ENCODE peak calls at places on chromosomes 5 and 9, in ten cellular contexts. M, B, J, V, G, L, C, K, A and O are unnamed samples.

GRCh38 chr5:62354028-62354874 is 48.2 kb downstream of the KIF2A start:
- DNase-seq in M (no peak), B (no peak), J (peak), V (no peak), G (peak), L (peak), C (peak), K (peak), A (peak), O (peak)

GRCh38 chr5:1494780-1495524 is 28.8 kb downstream of the LPCAT1 start:
- DNase-seq in M (no peak), B (peak), J (no peak), V (no peak), G (no peak), L (no peak), C (no peak), K (no peak), A (peak), O (no peak)

GRCh38 chr5:59007460-59008063 is 424.7 kb downstream of the RAB3C start:
- DNase-seq in M (no peak), B (no peak), J (peak), V (no peak), G (no peak), L (peak), C (peak), K (no peak), A (no peak), O (peak)

GRCh38 chr5:8685704-8686103 is 816.8 kb downstream of the MTRR start:
- DNase-seq in M (no peak), B (no peak), J (peak), V (no peak), G (no peak), L (peak), C (no peak), K (no peak), A (no peak), O (no peak)

GRCh38 chr5:44334622-44335021 is 54.6 kb downstream of the FGF10 start:
- DNase-seq in M (no peak), B (no peak), J (no peak), V (no peak), G (no peak), L (no peak), C (no peak), K (no peak), A (no peak), O (no peak)

GRCh38 chr9:89839427-89839826 is 234.6 kb downstream of the GADD45G start:
- DNase-seq in M (no peak), B (no peak), J (no peak), V (no peak), G (no peak), L (no peak), C (no peak), K (no peak), A (no peak), O (no peak)

GRCh38 chr9:137582286-137582860 is 3.6 kb upstream of the DPH7 start:
- DNase-seq in M (no peak), B (peak), J (peak), V (peak), G (no peak), L (peak), C (no peak), K (no peak), A (no peak), O (no peak)

GRCh38 chr9:99966720-99967119 is 60.3 kb downstream of the STX17 start:
- DNase-seq in M (no peak), B (no peak), J (no peak), V (no peak), G (no peak), L (peak), C (no peak), K (peak), A (no peak), O (peak)

GRCh38 chr5:1477341-1477740 is 32.1 kb upstream of the SLC6A3 start:
- DNase-seq in M (no peak), B (no peak), J (no peak), V (peak), G (no peak), L (no peak), C (no peak), K (no peak), A (no peak), O (no peak)

GRCh38 chr5:66436721-66437120 is 159.5 kb upstream of the MAST4 start:
- DNase-seq in M (no peak), B (no peak), J (no peak), V (no peak), G (no peak), L (no peak), C (no peak), K (no peak), A (no peak), O (no peak)

GRCh38 chr5:8410618-8411017 is 541.7 kb downstream of the MTRR start:
- DNase-seq in M (no peak), B (no peak), J (no peak), V (no peak), G (no peak), L (no peak), C (no peak), K (no peak), A (no peak), O (no peak)

GRCh38 chr5:126054593-126055347 is 368.4 kb upstream of the GRAMD2B start:
- DNase-seq in M (no peak), B (no peak), J (no peak), V (no peak), G (no peak), L (no peak), C (no peak), K (no peak), A (no peak), O (no peak)

GRCh38 chr9:128554155-128554862 is 1.9 kb downstream of the SPTAN1 start:
- DNase-seq in M (no peak), B (peak), J (peak), V (peak), G (peak), L (peak), C (no peak), K (peak), A (peak), O (peak)

GRCh38 chr9:17761984-17762676 is 183.3 kb downstream of the SH3GL2 start:
- DNase-seq in M (no peak), B (no peak), J (peak), V (no peak), G (no peak), L (no peak), C (no peak), K (no peak), A (no peak), O (no peak)

GRCh38 chr9:134839441-134840125 is 41.0 kb upstream of the FCN2 start:
- DNase-seq in M (no peak), B (no peak), J (no peak), V (no peak), G (no peak), L (peak), C (no peak), K (no peak), A (no peak), O (no peak)

GRCh38 chr5:125346316-125346715 is 599.9 kb upstream of the ZNF608 start:
- DNase-seq in M (no peak), B (no peak), J (no peak), V (no peak), G (no peak), L (no peak), C (no peak), K (no peak), A (no peak), O (no peak)

GRCh38 chr9:81619353-81620008 is 69.9 kb downstream of the TLE1 start:
- DNase-seq in M (no peak), B (no peak), J (peak), V (no peak), G (peak), L (no peak), C (no peak), K (peak), A (no peak), O (peak)

GRCh38 chr5:149126898-149127297 is 14.4 kb upstream of the ABLIM3 start:
- DNase-seq in M (no peak), B (no peak), J (no peak), V (no peak), G (no peak), L (no peak), C (no peak), K (no peak), A (no peak), O (no peak)

GRCh38 chr9:116405321-116405720 is 251.7 kb downstream of the PAPPA start:
- DNase-seq in M (no peak), B (no peak), J (no peak), V (no peak), G (no peak), L (no peak), C (no peak), K (no peak), A (no peak), O (no peak)

GRCh38 chr5:145858929-145859328 is 13.9 kb downstream of the GRXCR2 start:
- DNase-seq in M (no peak), B (no peak), J (no peak), V (no peak), G (no peak), L (no peak), C (no peak), K (peak), A (no peak), O (no peak)

GRCh38 chr9:3434594-3434993 is 91.2 kb downstream of the RFX3 start:
- DNase-seq in M (no peak), B (no peak), J (no peak), V (peak), G (peak), L (no peak), C (no peak), K (no peak), A (no peak), O (no peak)

GRCh38 chr5:132422720-132423442 is 53.4 kb downstream of the SLC22A5 start:
- DNase-seq in M (no peak), B (peak), J (no peak), V (peak), G (no peak), L (no peak), C (peak), K (peak), A (no peak), O (no peak)

GRCh38 chr9:14238518-14238917 is 75.4 kb downstream of the NFIB start:
- DNase-seq in M (no peak), B (no peak), J (no peak), V (no peak), G (no peak), L (peak), C (no peak), K (peak), A (no peak), O (peak)

GRCh38 chr9:21597284-21597683 is 115.2 kb upstream of the IFNE start:
- DNase-seq in M (no peak), B (no peak), J (no peak), V (no peak), G (no peak), L (no peak), C (no peak), K (no peak), A (no peak), O (peak)

GRCh38 chr9:74025402-74025894 is 471.7 kb upstream of the RORB start:
- DNase-seq in M (no peak), B (no peak), J (no peak), V (no peak), G (peak), L (no peak), C (no peak), K (no peak), A (no peak), O (peak)

GRCh38 chr5:68711311-68712200 is 382.3 kb upstream of the SLC30A5 start:
- DNase-seq in M (no peak), B (peak), J (no peak), V (peak), G (no peak), L (no peak), C (peak), K (no peak), A (peak), O (no peak)

GRCh38 chr5:33313150-33313549 is 127.6 kb upstream of the TARS1 start:
- DNase-seq in M (no peak), B (no peak), J (no peak), V (no peak), G (peak), L (no peak), C (no peak), K (peak), A (no peak), O (peak)

GRCh38 chr9:131629827-131630205 is 84.5 kb downstream of the PRRT1B start:
- DNase-seq in M (no peak), B (no peak), J (no peak), V (no peak), G (no peak), L (no peak), C (no peak), K (no peak), A (no peak), O (no peak)

GRCh38 chr9:26882154-26882553 is 10.4 kb downstream of the CAAP1 start:
- DNase-seq in M (no peak), B (no peak), J (no peak), V (no peak), G (no peak), L (no peak), C (no peak), K (no peak), A (no peak), O (no peak)

GRCh38 chr9:20591223-20591622 is 31.1 kb downstream of the MLLT3 start:
- DNase-seq in M (no peak), B (no peak), J (no peak), V (no peak), G (no peak), L (no peak), C (no peak), K (peak), A (no peak), O (peak)

GRCh38 chr5:147481376-147481775 is 28.5 kb downstream of the DPYSL3 start:
- DNase-seq in M (no peak), B (no peak), J (no peak), V (no peak), G (peak), L (no peak), C (no peak), K (peak), A (no peak), O (peak)

GRCh38 chr5:94849821-94850736 is 231.6 kb downstream of the SLF1 start:
- DNase-seq in M (no peak), B (peak), J (peak), V (no peak), G (peak), L (peak), C (peak), K (peak), A (peak), O (peak)